ENCODE peak calls at places on chromosomes 11 and 22, in ten cellular contexts. One of them, this sample, is unnamed.

GRCh38 chr11:61626580-61627380 is 45.9 kb upstream of the SYT7 start:
- DNase-seq in GM03348: no peak
- DNase-seq in right lobe of liver: no peak
- DNase-seq in activated CD4-positive, CD25-positive, alpha-beta regulatory T cell: no peak
- DNase-seq in NB4: no peak
- DNase-seq in spleen: no peak
- DNase-seq in AG10803: no peak
- DNase-seq in dorsolateral prefrontal cortex: no peak
- DNase-seq in AG04449: no peak
- DNase-seq in body of pancreas: peak; percentile 94
- DNase-seq in this sample: peak; percentile 83

GRCh38 chr11:126753990-126754389 is 246.6 kb downstream of the KIRREL3 start:
- DNase-seq in GM03348: no peak
- DNase-seq in right lobe of liver: no peak
- DNase-seq in activated CD4-positive, CD25-positive, alpha-beta regulatory T cell: no peak
- DNase-seq in NB4: no peak
- DNase-seq in spleen: no peak
- DNase-seq in AG10803: no peak
- DNase-seq in dorsolateral prefrontal cortex: no peak
- DNase-seq in AG04449: no peak
- DNase-seq in body of pancreas: no peak
- DNase-seq in this sample: no peak

GRCh38 chr11:105211806-105212531 is 72.4 kb upstream of the CARD18 start:
- DNase-seq in GM03348: no peak
- DNase-seq in right lobe of liver: no peak
- DNase-seq in activated CD4-positive, CD25-positive, alpha-beta regulatory T cell: no peak
- DNase-seq in NB4: no peak
- DNase-seq in spleen: no peak
- DNase-seq in AG10803: no peak
- DNase-seq in dorsolateral prefrontal cortex: no peak
- DNase-seq in AG04449: peak; percentile 12
- DNase-seq in body of pancreas: no peak
- DNase-seq in this sample: no peak

GRCh38 chr11:4539603-4540219 is 5.3 kb upstream of the OR52M1 start:
- DNase-seq in GM03348: peak; percentile 72
- DNase-seq in right lobe of liver: peak; percentile 57
- DNase-seq in activated CD4-positive, CD25-positive, alpha-beta regulatory T cell: no peak
- DNase-seq in NB4: peak; percentile 35
- DNase-seq in spleen: peak; percentile 75
- DNase-seq in AG10803: peak; percentile 24
- DNase-seq in dorsolateral prefrontal cortex: peak; percentile 49
- DNase-seq in AG04449: no peak
- DNase-seq in body of pancreas: peak; percentile 52
- DNase-seq in this sample: no peak

GRCh38 chr22:22460060-22460459 is 48.5 kb downstream of the ZNF280B start:
- DNase-seq in GM03348: no peak
- DNase-seq in right lobe of liver: no peak
- DNase-seq in activated CD4-positive, CD25-positive, alpha-beta regulatory T cell: no peak
- DNase-seq in NB4: no peak
- DNase-seq in spleen: no peak
- DNase-seq in AG10803: no peak
- DNase-seq in dorsolateral prefrontal cortex: no peak
- DNase-seq in AG04449: no peak
- DNase-seq in body of pancreas: no peak
- DNase-seq in this sample: no peak

GRCh38 chr11:3920148-3920852 is 64.8 kb downstream of the STIM1 start:
- DNase-seq in GM03348: peak; percentile 60
- DNase-seq in right lobe of liver: no peak
- DNase-seq in activated CD4-positive, CD25-positive, alpha-beta regulatory T cell: no peak
- DNase-seq in NB4: peak; percentile 86
- DNase-seq in spleen: no peak
- DNase-seq in AG10803: peak; percentile 86
- DNase-seq in dorsolateral prefrontal cortex: no peak
- DNase-seq in AG04449: no peak
- DNase-seq in body of pancreas: peak; percentile 44
- DNase-seq in this sample: peak; percentile 47

GRCh38 chr11:65036931-65037330 is 4.1 kb upstream of the SAC3D1 start:
- DNase-seq in GM03348: no peak
- DNase-seq in right lobe of liver: peak; percentile 82
- DNase-seq in activated CD4-positive, CD25-positive, alpha-beta regulatory T cell: no peak
- DNase-seq in NB4: no peak
- DNase-seq in spleen: no peak
- DNase-seq in AG10803: no peak
- DNase-seq in dorsolateral prefrontal cortex: peak; percentile 77
- DNase-seq in AG04449: no peak
- DNase-seq in body of pancreas: peak; percentile 76
- DNase-seq in this sample: peak; percentile 56

GRCh38 chr11:128725630-128726461 is 32.0 kb downstream of the FLI1 start:
- DNase-seq in GM03348: peak; percentile 42
- DNase-seq in right lobe of liver: no peak
- DNase-seq in activated CD4-positive, CD25-positive, alpha-beta regulatory T cell: no peak
- DNase-seq in NB4: peak; percentile 92
- DNase-seq in spleen: peak; percentile 80
- DNase-seq in AG10803: peak; percentile 87
- DNase-seq in dorsolateral prefrontal cortex: no peak
- DNase-seq in AG04449: peak; percentile 60
- DNase-seq in body of pancreas: peak; percentile 50
- DNase-seq in this sample: no peak

GRCh38 chr22:24465566-24465965 is 29.6 kb upstream of the UPB1 start:
- DNase-seq in GM03348: no peak
- DNase-seq in right lobe of liver: no peak
- DNase-seq in activated CD4-positive, CD25-positive, alpha-beta regulatory T cell: no peak
- DNase-seq in NB4: peak; percentile 55
- DNase-seq in spleen: no peak
- DNase-seq in AG10803: peak; percentile 20
- DNase-seq in dorsolateral prefrontal cortex: no peak
- DNase-seq in AG04449: no peak
- DNase-seq in body of pancreas: no peak
- DNase-seq in this sample: no peak

GRCh38 chr11:10809373-10810199 is 860 bp upstream of the EIF4G2 start:
- DNase-seq in GM03348: peak; percentile 70
- DNase-seq in right lobe of liver: peak; percentile 71
- DNase-seq in activated CD4-positive, CD25-positive, alpha-beta regulatory T cell: peak; percentile 41
- DNase-seq in NB4: no peak
- DNase-seq in spleen: peak; percentile 91
- DNase-seq in AG10803: peak; percentile 83
- DNase-seq in dorsolateral prefrontal cortex: no peak
- DNase-seq in AG04449: no peak
- DNase-seq in body of pancreas: peak; percentile 36
- DNase-seq in this sample: peak; percentile 63

GRCh38 chr11:69383946-69384547 is 90.1 kb downstream of the MYEOV start:
- DNase-seq in GM03348: no peak
- DNase-seq in right lobe of liver: peak; percentile 44
- DNase-seq in activated CD4-positive, CD25-positive, alpha-beta regulatory T cell: no peak
- DNase-seq in NB4: no peak
- DNase-seq in spleen: peak; percentile 40
- DNase-seq in AG10803: no peak
- DNase-seq in dorsolateral prefrontal cortex: no peak
- DNase-seq in AG04449: no peak
- DNase-seq in body of pancreas: no peak
- DNase-seq in this sample: no peak

GRCh38 chr11:63847363-63847762 is 8.5 kb downstream of the MARK2 start:
- DNase-seq in GM03348: no peak
- DNase-seq in right lobe of liver: peak; percentile 19
- DNase-seq in activated CD4-positive, CD25-positive, alpha-beta regulatory T cell: no peak
- DNase-seq in NB4: no peak
- DNase-seq in spleen: no peak
- DNase-seq in AG10803: no peak
- DNase-seq in dorsolateral prefrontal cortex: no peak
- DNase-seq in AG04449: no peak
- DNase-seq in body of pancreas: peak; percentile 91
- DNase-seq in this sample: no peak

This sample was measured in mucosa of descending colon.